ENCODE peak calls at places on chromosomes 7 and 10, in six cellular contexts. M, W, X, B, Y and P are unnamed samples.
A peak's percentile ranks its signal among the peaks of the same experiment; 100 is the strongest.

GRCh38 chr10:92200564-92200963 is 90.3 kb downstream of the CPEB3 start:
- DNase-seq in M (no peak), Y (no peak), B (no peak), W (peak; percentile 51), X (no peak), P (no peak)

GRCh38 chr10:73992899-73993788 is 4.8 kb upstream of the VCL start:
- DNase-seq in M (peak; percentile 33), Y (no peak), B (no peak), W (peak; percentile 75), X (no peak), P (peak; percentile 65)

GRCh38 chr7:126696236-126696635 is 556.5 kb downstream of the GRM8 start:
- DNase-seq in Y (no peak), X (no peak), W (no peak), B (no peak), M (no peak), P (no peak)

GRCh38 chr10:63843107-63843506 is 321.9 kb downstream of the REEP3 start:
- DNase-seq in X (no peak), W (no peak), M (no peak), Y (no peak), B (no peak), P (no peak)

GRCh38 chr7:39950473-39951155 is 558 bp downstream of the CDK13 start:
- DNase-seq in X (no peak), B (peak; percentile 61), M (peak; percentile 53), Y (peak; percentile 72), W (peak; percentile 48), P (peak; percentile 41)

GRCh38 chr7:28771901-28772622 is 186.1 kb downstream of the TRIL start:
- DNase-seq in W (no peak), X (no peak), M (no peak), B (no peak), Y (no peak), P (no peak)

GRCh38 chr7:157498690-157499089 is 161.9 kb downstream of the DNAJB6 start:
- DNase-seq in X (no peak), W (no peak), Y (no peak), M (no peak), B (no peak), P (no peak)

GRCh38 chr7:273327-273726 is 16.6 kb upstream of the FOXL3 start:
- DNase-seq in Y (no peak), X (no peak), W (no peak), M (no peak), B (no peak), P (no peak)

GRCh38 chr10:97788552-97789442 is 17.0 kb upstream of the SFRP5 start:
- DNase-seq in M (peak; percentile 50), B (no peak), Y (peak; percentile 79), X (no peak), W (peak; percentile 51), P (peak; percentile 28)

GRCh38 chr7:120807390-120807789 is 50.6 kb downstream of the TSPAN12 start:
- DNase-seq in W (no peak), B (no peak), X (no peak), M (no peak), Y (no peak), P (no peak)

GRCh38 chr7:22411977-22412693 is 55.2 kb upstream of the RAPGEF5 start:
- DNase-seq in W (no peak), Y (no peak), M (no peak), B (no peak), X (no peak), P (no peak)

GRCh38 chr7:34342403-34342802 is 315.6 kb upstream of the NPSR1 start:
- DNase-seq in Y (no peak), X (no peak), M (no peak), B (no peak), W (no peak), P (no peak)

GRCh38 chr7:12490105-12490688 is 80.3 kb upstream of the SCIN start:
- DNase-seq in M (peak; percentile 40), X (no peak), Y (no peak), W (peak; percentile 42), B (peak; percentile 23), P (peak; percentile 37)

GRCh38 chr7:26410156-26410555 is 118.5 kb downstream of the SNX10 start:
- DNase-seq in B (no peak), W (no peak), M (no peak), X (no peak), Y (no peak), P (no peak)

GRCh38 chr10:97278491-97278989 is 13.9 kb downstream of the ARHGAP19 start:
- DNase-seq in X (no peak), M (peak; percentile 91), B (peak; percentile 57), W (peak; percentile 85), Y (no peak), P (peak; percentile 97)

DNA sequence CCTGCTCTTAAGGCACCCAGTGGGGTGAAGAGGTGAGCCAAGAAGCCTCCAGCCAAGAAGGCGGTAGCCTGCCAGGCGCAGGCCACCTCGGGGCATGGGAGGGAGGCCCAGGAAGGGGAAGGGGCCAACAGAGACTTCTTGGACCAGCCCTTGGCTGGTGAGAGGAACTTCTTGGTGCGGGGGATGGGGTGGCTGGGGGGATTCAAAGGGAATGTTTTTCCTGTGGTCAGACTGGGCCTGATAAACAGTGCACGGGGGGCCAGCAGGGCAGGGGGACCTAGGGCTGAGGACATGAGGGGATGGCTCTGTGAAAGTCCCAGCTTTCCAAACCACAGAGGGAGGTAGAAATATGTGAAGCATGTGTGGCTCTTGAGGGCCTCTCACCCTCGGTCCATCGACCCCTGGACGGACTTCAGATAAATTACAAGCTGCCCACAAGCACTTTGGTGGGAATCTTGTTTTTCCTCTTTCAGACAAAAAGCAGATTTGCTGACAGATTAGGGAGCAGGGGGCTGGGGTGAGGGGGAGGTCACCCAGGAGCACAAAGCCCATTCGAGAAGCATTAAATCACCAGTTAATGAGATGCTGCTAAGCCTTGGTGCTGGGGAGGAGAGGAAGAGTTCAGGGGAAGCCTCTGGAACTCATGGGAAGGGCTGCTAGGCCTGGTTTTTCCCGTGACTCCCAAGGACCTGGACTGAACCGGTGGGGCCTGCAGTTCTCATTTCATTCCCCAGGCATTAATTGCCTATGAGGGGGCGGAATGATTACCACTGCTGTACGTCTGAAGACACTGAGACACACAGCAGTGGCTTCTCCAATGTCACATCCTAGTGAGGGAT is 11.3 kb downstream of the CRYGN start:
- DNase-seq in B (no peak), X (no peak), Y (no peak), M (peak; percentile 100), W (peak; percentile 97), P (peak; percentile 78)
- H3K4me3 ChIP-seq in B (no peak overlapping the region), X (no peak overlapping the region), Y (no peak overlapping the region), M (no peak overlapping the region), W (no peak overlapping the region), P (no peak overlapping the region)

DNA sequence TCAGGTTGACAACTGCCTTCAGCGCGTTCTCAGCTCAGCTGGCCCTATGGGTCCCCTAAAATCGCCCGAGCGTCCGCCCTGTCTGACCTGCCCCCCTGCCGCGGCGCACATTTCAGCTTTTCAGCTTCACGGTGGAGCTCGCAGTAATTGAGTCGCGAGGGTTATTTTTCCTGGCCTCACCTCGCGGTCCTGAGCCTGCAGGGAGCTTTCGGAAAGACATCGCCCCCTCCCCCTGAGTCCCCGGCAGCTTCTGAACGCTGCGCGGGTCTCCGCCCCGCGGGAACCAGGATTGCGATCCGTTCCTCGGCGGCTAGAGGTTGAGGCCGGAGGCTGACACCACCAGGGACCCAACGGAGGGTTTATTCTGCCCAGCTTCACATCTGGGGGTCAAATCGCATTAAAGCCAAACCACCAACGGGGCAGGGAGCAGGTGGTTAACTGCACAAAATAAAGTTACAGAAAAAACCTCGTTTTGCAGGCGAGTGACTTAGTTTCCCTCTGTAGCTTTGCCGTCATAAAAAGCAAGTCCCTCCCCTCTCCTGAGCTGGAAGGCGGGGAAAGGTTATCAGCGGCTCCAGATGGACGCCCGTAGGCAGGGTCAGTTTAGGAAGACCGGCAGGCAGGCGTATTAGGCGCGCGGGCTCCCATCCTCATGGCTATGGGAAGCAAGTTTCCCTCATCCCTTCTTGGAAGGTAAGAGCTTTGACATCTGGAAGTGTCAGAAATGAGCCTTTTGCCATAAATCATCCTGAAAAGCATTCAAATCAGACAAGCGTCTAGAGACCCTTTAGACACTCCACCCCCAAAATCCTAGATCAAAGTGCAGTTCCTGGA is 10.9 kb downstream of the TWIST1 start:
- DNase-seq in M (peak; percentile 27), X (no peak), W (no peak), Y (no peak), B (no peak), P (no peak)
- H3K4me3 ChIP-seq in M (peak overlapping the region; percentile 55), X (peak overlapping the region; percentile 38), W (peak overlapping the region; percentile 65), Y (peak overlapping the region; percentile 54), B (no peak overlapping the region), P (peak overlapping the region; percentile 67)

GRCh38 chr10:87093461-87094372 is 926 bp downstream of the GLUD1 start:
- DNase-seq in W (peak; percentile 43), X (peak; percentile 57), M (peak; percentile 51), B (peak; percentile 80), Y (peak; percentile 66), P (peak; percentile 39)

GRCh38 chr10:87090779-87091178 is 3.9 kb downstream of the GLUD1 start:
- DNase-seq in Y (no peak), X (no peak), B (no peak), M (no peak), W (peak; percentile 15), P (no peak)

GRCh38 chr10:87094373-87095240 is at the start of the genes GLUD1 and SHLD2:
- DNase-seq in Y (peak; percentile 95), X (peak; percentile 87), B (peak; percentile 98), M (peak; percentile 92), W (peak; percentile 88), P (peak; percentile 85)

GRCh38 chr10:87092356-87092860 is 2.2 kb downstream of the GLUD1 start:
- DNase-seq in W (peak; percentile 42), X (no peak), B (no peak), M (peak; percentile 56), Y (no peak), P (peak; percentile 53)

DNA sequence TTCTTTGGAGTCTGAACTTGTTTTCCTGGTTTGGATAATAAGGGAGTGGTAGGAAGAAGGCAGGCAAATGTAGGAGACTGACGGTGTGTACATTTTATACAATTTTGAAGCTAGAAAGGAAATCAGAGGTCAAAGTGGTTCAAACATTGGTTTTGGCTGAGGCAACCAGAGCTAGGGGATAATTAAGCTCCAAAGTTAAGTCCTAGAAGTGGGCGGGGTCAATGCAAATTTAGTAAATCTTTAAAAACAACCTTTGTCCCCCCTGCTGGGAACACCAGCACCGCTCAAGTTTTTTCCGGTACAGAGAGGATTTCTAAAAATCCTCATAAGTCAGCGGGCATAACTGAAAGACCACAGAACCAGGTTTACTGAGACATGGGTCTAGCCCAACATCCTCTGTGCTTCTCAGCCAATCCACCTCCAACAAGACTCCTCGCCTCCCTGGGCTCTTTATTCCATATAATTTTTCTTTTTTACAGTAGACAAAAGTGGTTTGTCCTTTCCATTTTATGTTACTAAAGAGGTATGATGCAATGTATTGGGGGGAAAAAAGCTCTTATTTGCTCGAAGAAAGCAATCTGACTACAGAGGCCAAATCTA is 1.7 kb downstream of the GLUD1 start:
- DNase-seq in X (no peak), Y (no peak), B (peak; percentile 54), W (peak; percentile 35), M (peak; percentile 74), P (no peak)
- H3K4me3 ChIP-seq in X (peak overlapping the region; percentile 91), Y (peak overlapping the region; percentile 61), B (peak overlapping the region; percentile 81), W (peak overlapping the region; percentile 98), M (peak overlapping the region; percentile 75), P (peak overlapping the region; percentile 86)

GRCh38 chr7:155489862-155490696 is 32.1 kb downstream of the EN2 start:
- DNase-seq in W (no peak), M (no peak), B (no peak), X (no peak), Y (no peak), P (peak; percentile 13)
- H3K4me3 ChIP-seq in W (no peak overlapping the region), M (no peak overlapping the region), B (peak overlapping the region; percentile 22), X (peak overlapping the region; percentile 49), Y (peak overlapping the region; percentile 34), P (peak overlapping the region; percentile 40)

GRCh38 chr7:154183946-154184345 is 131.7 kb downstream of the DPP6 start:
- DNase-seq in X (no peak), Y (no peak), M (no peak), B (no peak), W (no peak), P (no peak)
- H3K4me3 ChIP-seq in X (no peak overlapping the region), Y (no peak overlapping the region), M (no peak overlapping the region), B (no peak overlapping the region), W (no peak overlapping the region), P (no peak overlapping the region)